ENCODE peak calls at places on chromosomes 2 and 18, in nine cellular contexts. A is A549, K is adrenal gland, X is thyroid gland, O is uterus, S is transverse colon, Y is tibial nerve, D is esophagus squamous epithelium, U is prostate gland. J is an unnamed sample.

GRCh38 chr2:26640781-26641564 is at the start of gene CIB4:
- DNase-seq in O (no peak), Y (no peak), K (no peak), X (peak), S (no peak), D (no peak), U (no peak), A (no peak), J (no peak)

GRCh38 chr2:77018219-77018618 is 504.0 kb downstream of the LRRTM4 start:
- DNase-seq in S (no peak), A (no peak), Y (no peak), O (no peak), X (no peak), D (no peak), K (no peak), U (no peak), J (no peak)

GRCh38 chr18:59606193-59607175 is 90.7 kb downstream of the CCBE1 start:
- DNase-seq in U (no peak), X (peak), D (no peak), Y (no peak), A (no peak), K (no peak), O (no peak), S (no peak), J (no peak)

GRCh38 chr2:151790689-151791088 is 37.5 kb downstream of the ARL5A start:
- DNase-seq in A (no peak), K (no peak), Y (no peak), S (no peak), O (no peak), X (no peak), U (no peak), D (no peak), J (no peak)

GRCh38 chr18:48540329-48541025 is 1.6 kb downstream of the CTIF start:
- DNase-seq in U (peak), Y (peak), X (peak), D (peak), A (peak), K (peak), O (peak), S (peak), J (peak)

GRCh38 chr18:46199515-46200147 is 95.4 kb downstream of the HAUS1 start:
- DNase-seq in S (no peak), U (peak), D (no peak), A (peak), Y (no peak), O (no peak), X (no peak), K (no peak), J (no peak)

GRCh38 chr18:48711651-48712486 is 173.0 kb downstream of the CTIF start:
- DNase-seq in K (no peak), U (no peak), O (peak), Y (no peak), S (peak), D (no peak), X (peak), A (peak), J (no peak)

GRCh38 chr2:38178142-38178541 is 102.2 kb upstream of the CYP1B1 start:
- DNase-seq in K (peak), A (no peak), Y (peak), S (no peak), X (peak), U (no peak), O (no peak), D (no peak), J (peak)

GRCh38 chr2:9326975-9327374 is 96.4 kb downstream of the ITGB1BP1 start:
- DNase-seq in Y (no peak), K (no peak), S (no peak), X (no peak), A (peak), O (no peak), U (no peak), D (no peak), J (no peak)

GRCh38 chr2:74142340-74142739 is 5.4 kb downstream of the BOLA3 start:
- DNase-seq in X (no peak), A (peak), S (no peak), D (no peak), K (no peak), U (no peak), Y (no peak), O (no peak), J (no peak)

GRCh38 chr2:61011649-61012048 is 5.9 kb upstream of the PEX13 start:
- DNase-seq in D (no peak), O (peak), U (no peak), S (no peak), K (no peak), X (no peak), A (no peak), Y (peak), J (no peak)

GRCh38 chr2:38380397-38381130 is 3.5 kb upstream of the ATL2 start:
- DNase-seq in Y (no peak), X (no peak), O (no peak), S (no peak), K (no peak), A (no peak), D (no peak), U (no peak), J (no peak)

GRCh38 chr2:157229572-157229971 is 27.9 kb upstream of the GALNT5 start:
- DNase-seq in Y (no peak), X (no peak), K (peak), U (no peak), A (no peak), O (no peak), D (no peak), S (no peak), J (no peak)

GRCh38 chr2:42828487-42829416 is 36.4 kb upstream of the HAAO start:
- DNase-seq in D (no peak), Y (peak), A (peak), K (peak), S (peak), X (peak), O (peak), U (peak), J (peak)

GRCh38 chr2:100662866-100663265 is 100.1 kb downstream of the PDCL3 start:
- DNase-seq in A (no peak), U (no peak), D (no peak), K (no peak), S (no peak), Y (no peak), X (no peak), O (no peak), J (no peak)

GRCh38 chr2:42072349-42073118 is 24.7 kb downstream of the PKDCC start:
- DNase-seq in U (no peak), X (no peak), K (no peak), O (no peak), Y (peak), S (peak), D (no peak), A (no peak), J (no peak)

GRCh38 chr2:17334300-17334699 is 183.9 kb downstream of the RAD51AP2 start:
- DNase-seq in K (no peak), O (no peak), X (no peak), Y (no peak), A (no peak), S (no peak), U (no peak), D (no peak), J (no peak)

GRCh38 chr2:113961000-113961399 is 71.1 kb downstream of the ACTR3 start:
- DNase-seq in K (no peak), O (no peak), Y (no peak), U (no peak), A (no peak), S (no peak), D (no peak), X (no peak), J (no peak)

GRCh38 chr2:113963965-113964364 is 74.1 kb downstream of the ACTR3 start:
- DNase-seq in X (no peak), U (no peak), K (no peak), D (no peak), S (no peak), A (no peak), Y (no peak), O (no peak), J (no peak)

GRCh38 chr2:113965228-113965627 is 75.3 kb downstream of the ACTR3 start:
- DNase-seq in O (no peak), X (no peak), K (no peak), A (no peak), S (no peak), D (no peak), Y (no peak), U (no peak), J (no peak)

GRCh38 chr2:113964436-113964835 is 74.5 kb downstream of the ACTR3 start:
- DNase-seq in U (no peak), D (no peak), O (no peak), S (no peak), K (no peak), Y (no peak), A (no peak), X (no peak), J (no peak)

DNA sequence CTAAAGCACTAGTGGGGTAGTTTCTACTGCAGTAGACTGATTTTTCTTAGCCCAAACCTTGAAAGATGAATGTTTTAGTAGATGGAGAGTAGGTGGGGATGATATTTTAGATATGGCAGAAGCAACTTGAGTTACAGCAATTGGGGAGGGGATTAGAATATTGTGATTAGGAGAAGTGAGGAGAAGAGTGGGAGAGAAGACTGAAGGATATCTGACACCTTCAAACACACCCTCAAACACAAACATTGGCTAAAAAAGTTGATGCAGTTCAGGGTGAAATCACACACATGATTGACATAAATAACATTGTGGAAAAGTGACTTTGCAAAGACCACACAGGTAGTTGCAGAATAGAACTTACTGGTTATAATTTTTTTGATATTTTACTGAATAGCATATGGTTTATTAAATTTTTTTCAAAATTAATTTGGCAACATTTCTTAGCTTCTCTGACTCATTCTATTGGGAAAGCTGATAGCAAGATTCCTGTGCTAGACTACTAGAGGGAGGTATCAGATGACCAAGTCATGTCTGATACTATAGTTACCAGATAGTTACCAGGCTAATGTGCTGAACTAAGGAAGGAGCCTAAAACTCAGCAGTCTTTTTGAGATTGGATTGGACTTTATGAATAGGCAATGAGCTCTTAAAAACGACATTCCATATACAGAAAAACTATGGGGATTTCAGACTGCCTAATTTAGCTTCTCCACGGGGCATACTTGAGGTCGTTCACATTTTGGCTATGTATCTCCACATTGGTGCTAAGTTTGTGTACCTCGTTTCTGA is 73.0 kb downstream of the ACTR3 start:
- DNase-seq in A (no peak), O (no peak), U (no peak), X (no peak), S (no peak), Y (no peak), D (no peak), K (no peak), J (no peak)
- TF ChIP-seq POLR2A in A (no peak), O (no peak), U (no peak), X (no peak), S (no peak), Y (no peak), D (no peak), K (no peak), J (no peak)

DNA sequence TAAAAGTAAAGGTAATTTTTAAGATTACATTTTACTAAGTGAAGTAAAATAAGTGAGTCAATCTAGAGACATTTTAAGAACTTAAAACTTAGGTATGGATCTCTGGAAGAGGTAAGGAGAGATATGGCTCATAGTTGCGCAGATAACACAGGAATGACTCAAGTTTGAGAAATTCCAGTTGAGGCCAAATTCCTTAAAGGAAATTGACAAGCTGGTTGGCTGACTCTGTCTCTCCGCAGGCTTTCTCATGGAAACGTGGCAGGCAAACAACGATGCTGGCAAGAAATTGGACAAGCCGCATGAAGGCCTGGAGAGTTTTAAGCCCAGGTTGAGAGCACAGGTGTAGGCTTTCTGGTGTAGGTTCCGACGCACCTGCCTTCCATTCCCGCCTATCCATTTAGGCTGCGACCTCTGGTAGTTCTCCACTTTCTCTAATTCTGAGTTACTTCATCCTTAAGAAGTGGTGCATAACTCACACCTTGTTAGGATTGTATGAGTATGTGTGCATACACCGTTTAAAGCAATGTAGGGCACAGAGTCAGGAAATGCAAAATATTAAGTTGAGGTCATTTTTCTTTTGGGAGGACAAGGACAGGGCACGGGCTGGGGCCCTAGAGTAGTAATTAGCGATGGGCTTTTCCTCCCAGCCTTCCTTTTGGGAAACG is 589 bp upstream of the DAW1 start:
- DNase-seq in S (no peak), D (no peak), Y (no peak), K (no peak), A (peak), X (no peak), U (no peak), O (no peak), J (no peak)
- H3K27ac ChIP-seq in S (no peak), D (no peak), Y (no peak), K (no peak), A (peak), X (no peak), U (no peak), O (no peak), J (no peak)

DNA sequence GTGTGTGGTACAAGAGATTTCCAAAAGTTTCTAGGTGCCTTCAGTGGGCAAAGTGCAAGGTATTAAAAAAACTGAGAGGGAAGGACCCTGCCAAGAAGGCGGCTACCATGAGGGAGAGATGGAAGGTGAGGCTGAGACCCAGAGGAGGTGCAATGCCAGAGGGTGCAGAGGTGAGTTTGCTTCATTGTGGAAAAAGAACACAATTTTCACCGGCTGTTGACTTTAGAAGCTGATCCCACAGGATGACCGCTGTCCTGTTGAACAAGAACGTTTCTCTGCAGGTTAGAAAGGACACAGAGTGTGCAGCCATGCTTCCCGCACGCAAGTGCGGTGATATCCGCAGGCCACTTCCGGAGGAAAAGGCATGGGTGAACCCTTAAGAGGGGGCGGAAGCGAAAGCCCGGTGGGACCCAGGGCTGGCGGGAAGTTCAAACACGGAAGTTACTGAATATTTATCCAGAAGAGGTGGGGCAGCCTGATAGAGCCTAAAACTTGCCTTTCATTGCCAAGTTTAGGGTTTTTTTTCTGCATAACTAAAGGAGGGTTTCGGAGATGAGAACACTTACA is 16.6 kb downstream of the SP110 start:
- DNase-seq in D (no peak), O (no peak), Y (no peak), S (peak), A (no peak), K (no peak), U (no peak), X (no peak), J (no peak)
- TF ChIP-seq POLR2A in D (no peak), O (no peak), Y (no peak), S (no peak), A (no peak), K (no peak), U (no peak), X (no peak), J (no peak)

DNA sequence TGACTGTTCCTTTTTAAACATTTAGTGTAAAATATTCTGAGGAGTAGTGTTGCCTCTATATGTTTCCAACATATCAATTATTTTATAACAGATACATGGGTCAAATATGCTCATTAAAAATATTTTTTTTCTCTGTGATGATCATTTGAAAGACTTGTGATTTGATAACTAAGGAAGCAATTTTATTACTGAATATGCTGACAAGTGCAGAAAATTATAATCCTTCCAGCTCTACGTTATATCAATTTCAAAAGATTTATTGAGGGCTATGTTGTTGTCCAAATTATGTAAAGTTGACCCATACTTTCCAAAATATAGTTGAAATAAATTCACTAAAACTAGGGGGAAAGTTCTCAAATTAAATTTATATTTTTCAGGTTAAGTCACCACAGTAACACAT is 290.6 kb downstream of the NYAP2 start:
- DNase-seq in A (no peak), Y (no peak), S (no peak), D (no peak), O (no peak), K (no peak), U (no peak), X (no peak), J (no peak)
- H3K27ac ChIP-seq in A (no peak), Y (no peak), S (no peak), D (no peak), O (no peak), K (no peak), U (no peak), X (no peak), J (no peak)

GRCh38 chr2:127220807-127221527 is 868 bp upstream of the CYP27C1 start:
- DNase-seq in A (no peak), D (no peak), S (no peak), U (no peak), Y (no peak), X (peak), K (no peak), O (no peak), J (no peak)
- TF ChIP-seq POLR2A in A (no peak), D (no peak), S (no peak), U (peak), Y (no peak), X (no peak), K (no peak), O (no peak), J (no peak)